ENCODE peak calls at places on chromosome 16, in six cellular contexts. F, B, K, G, R and W are unnamed samples.
A peak's percentile ranks its signal among the peaks of the same experiment; 100 is the strongest.

GRCh38 chr16:84184775-84185174 is 2.1 kb downstream of the TAF1C start:
- DNase-seq in B (no peak), R (no peak), G (no peak), K (no peak), F (no peak), W (no peak)

GRCh38 chr16:17296412-17296811 is 174.3 kb downstream of the XYLT1 start:
- DNase-seq in K (no peak), F (no peak), G (no peak), B (no peak), R (no peak), W (no peak)

GRCh38 chr16:20928774-20929411 is 28.3 kb downstream of the LYRM1 start:
- DNase-seq in F (no peak), G (no peak), B (no peak), K (no peak), R (peak; percentile 66), W (no peak)

GRCh38 chr16:7755347-7755746 is 422.7 kb downstream of the RBFOX1 start:
- DNase-seq in K (no peak), R (no peak), F (no peak), B (no peak), G (no peak), W (no peak)

GRCh38 chr16:72500545-72500944 is 328.6 kb upstream of the PMFBP1 start:
- DNase-seq in R (no peak), B (no peak), F (no peak), G (no peak), K (no peak), W (no peak)

GRCh38 chr16:7321661-7322060 is 11.0 kb upstream of the RBFOX1 start:
- DNase-seq in K (no peak), F (no peak), G (no peak), B (no peak), R (no peak), W (no peak)

GRCh38 chr16:29021471-29021870 is 36.6 kb downstream of the LAT start:
- DNase-seq in K (no peak), R (no peak), B (no peak), F (no peak), G (no peak), W (no peak)

GRCh38 chr16:75097941-75098897 is 18.4 kb downstream of the LDHD start:
- DNase-seq in G (no peak), B (no peak), K (peak; percentile 64), R (no peak), F (no peak), W (no peak)

GRCh38 chr16:74724820-74725549 is 24.3 kb upstream of the MLKL start:
- DNase-seq in R (peak; percentile 48), F (no peak), K (no peak), G (no peak), B (peak; percentile 82), W (no peak)

GRCh38 chr16:1348441-1348840 is 3.2 kb downstream of the TSR3 start:
- DNase-seq in R (no peak), F (no peak), B (no peak), K (no peak), G (no peak), W (no peak)

GRCh38 chr16:59552164-59552563 is 818.0 kb upstream of the GOT2 start:
- DNase-seq in R (no peak), F (no peak), K (no peak), G (no peak), B (no peak), W (no peak)

GRCh38 chr16:7513429-7513828 is 180.8 kb downstream of the RBFOX1 start:
- DNase-seq in B (no peak), F (no peak), G (no peak), K (no peak), R (no peak), W (no peak)

GRCh38 chr16:12462690-12463646 is 340.7 kb downstream of the CPPED1 start:
- DNase-seq in F (no peak), G (peak; percentile 26), R (no peak), B (peak; percentile 82), K (no peak), W (no peak)

GRCh38 chr16:51876934-51877333 is 670.0 kb downstream of the TOX3 start:
- DNase-seq in B (peak; percentile 83), R (peak; percentile 7), K (no peak), F (no peak), G (no peak), W (no peak)

GRCh38 chr16:61792194-61792904 is 243.9 kb downstream of the CDH8 start:
- DNase-seq in F (no peak), G (peak; percentile 10), B (no peak), R (peak; percentile 0), K (no peak), W (no peak)

GRCh38 chr16:56711862-56712261 is 18.1 kb upstream of the NUP93 start:
- DNase-seq in G (no peak), B (peak; percentile 3), R (no peak), F (no peak), K (no peak), W (no peak)

GRCh38 chr16:89002851-89003830 is 26.1 kb upstream of the CBFA2T3 start:
- DNase-seq in K (no peak), R (no peak), F (no peak), G (no peak), B (no peak), W (no peak)

GRCh38 chr16:19718624-19718965 is 524 bp downstream of the IQCK start:
- DNase-seq in R (no peak), F (peak; percentile 34), G (no peak), K (no peak), B (peak; percentile 9), W (no peak)

GRCh38 chr16:84898447-84898846 is 78.7 kb downstream of the CRISPLD2 start:
- DNase-seq in F (no peak), R (no peak), K (no peak), G (no peak), B (peak; percentile 46), W (no peak)

GRCh38 chr16:54955757-54956156 is 25.1 kb downstream of the IRX5 start:
- DNase-seq in R (no peak), F (no peak), G (no peak), B (no peak), K (no peak), W (no peak)

GRCh38 chr16:67182288-67182687 is 1.5 kb downstream of the MATCAP1 start:
- DNase-seq in F (no peak), B (peak; percentile 23), G (no peak), R (no peak), K (no peak), W (no peak)

GRCh38 chr16:56576585-56577299 is 11.9 kb downstream of the MT4 start:
- DNase-seq in F (peak; percentile 61), R (peak; percentile 68), B (peak; percentile 47), G (peak; percentile 24), K (peak; percentile 90), W (peak; percentile 6)

GRCh38 chr16:683396-684066 is 603 bp downstream of the JMJD8 start:
- DNase-seq in F (no peak), B (no peak), G (no peak), K (no peak), R (no peak), W (no peak)

GRCh38 chr16:21950782-21951521 is 2.2 kb upstream of the UQCRC2 start:
- DNase-seq in B (peak; percentile 37), G (no peak), F (no peak), R (peak; percentile 55), K (peak; percentile 16), W (no peak)

GRCh38 chr16:84610385-84610784 is 7.5 kb downstream of the COTL1 start:
- DNase-seq in R (no peak), K (no peak), F (no peak), B (no peak), G (no peak), W (no peak)

GRCh38 chr16:79334127-79334526 is 266.4 kb downstream of the MAF start:
- DNase-seq in B (no peak), F (no peak), K (peak; percentile 20), G (no peak), R (no peak), W (no peak)
- TF ChIP-seq CTCF in B (no peak), F (no peak), K (no peak), G (no peak), R (no peak), W (no peak)

GRCh38 chr16:25106567-25107465 is 4.7 kb upstream of the LCMT1 start:
- DNase-seq in K (peak; percentile 77), B (peak; percentile 77), R (peak; percentile 80), G (peak; percentile 52), F (peak; percentile 95), W (peak; percentile 82)
- H3K4me3 ChIP-seq in K (peak overlapping the region; percentile 67), B (peak overlapping the region; percentile 70), R (peak overlapping the region; percentile 81), G (peak overlapping the region; percentile 67), F (peak overlapping the region; percentile 93), W (peak overlapping the region; percentile 88)

GRCh38 chr16:3186946-3187690 is 886 bp upstream of the OR1F1 start:
- DNase-seq in R (no peak), G (no peak), F (no peak), K (no peak), B (no peak), W (no peak)

GRCh38 chr16:3179651-3180050 is 8.4 kb upstream of the OR1F1 start:
- DNase-seq in K (no peak), B (no peak), G (no peak), R (no peak), F (no peak), W (no peak)

GRCh38 chr16:3183445-3184139 is 4.4 kb upstream of the OR1F1 start:
- DNase-seq in B (no peak), G (no peak), F (no peak), R (no peak), K (no peak), W (no peak)

GRCh38 chr16:3180445-3180878 is 7.5 kb upstream of the OR1F1 start:
- DNase-seq in F (no peak), B (no peak), G (no peak), K (no peak), R (no peak), W (no peak)

DNA sequence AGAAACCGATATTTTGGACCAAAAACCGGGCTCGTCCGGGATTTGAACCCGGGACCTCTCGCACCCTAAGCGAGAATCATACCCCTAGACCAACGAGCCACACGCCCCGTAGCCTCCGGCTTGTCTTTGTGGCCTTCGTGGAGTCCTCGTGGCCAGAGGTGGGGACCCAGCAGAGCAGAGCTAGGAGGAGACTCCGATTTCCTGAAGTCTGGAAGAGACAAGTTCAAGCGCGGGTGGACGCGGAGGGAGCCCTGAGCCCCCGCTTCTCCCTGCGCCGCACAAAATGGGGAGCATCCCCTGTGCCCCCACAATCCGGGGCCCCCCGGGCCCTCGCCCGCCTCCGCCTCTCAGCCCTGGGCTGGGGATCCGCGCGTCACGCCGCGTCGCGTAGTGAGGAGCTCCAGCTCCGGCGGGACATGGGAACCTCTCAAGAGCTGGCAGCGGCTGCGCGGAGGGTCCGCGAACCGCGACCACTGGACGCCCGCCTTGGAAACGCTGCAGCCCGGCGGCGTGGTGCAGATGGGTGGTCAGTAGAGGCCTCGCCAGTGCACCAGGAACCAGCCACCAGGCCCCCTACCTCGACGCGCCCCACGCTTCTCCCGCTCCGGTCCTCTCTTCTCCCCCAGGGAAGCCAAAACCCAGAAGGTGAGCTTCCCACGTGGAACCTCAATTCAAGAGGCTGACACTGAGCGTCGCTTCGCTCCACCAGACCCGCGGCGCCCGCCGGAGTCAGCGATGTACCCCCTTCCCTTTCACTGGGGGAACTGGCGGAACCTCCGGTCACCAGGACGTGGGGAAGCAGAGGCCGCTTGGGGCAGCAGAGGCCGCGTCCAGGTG is 5.2 kb upstream of the OR1F1 start:
- DNase-seq in F (no peak), G (no peak), K (peak; percentile 38), B (peak; percentile 55), R (peak; percentile 46), W (no peak)
- TF ChIP-seq CTCF in F (no peak), G (peak; percentile 41), K (no peak), B (peak; percentile 41), R (peak; percentile 19), W (peak; percentile 22)

GRCh38 chr16:58499615-58500328 is at the start of gene NDRG4:
- DNase-seq in R (peak; percentile 74), B (peak; percentile 87), G (peak; percentile 73), K (peak; percentile 23), F (no peak), W (no peak)
- H3K4me3 ChIP-seq in R (peak within 1 kb of the TSS; percentile 58), B (peak within 1 kb of the TSS; percentile 42), G (peak within 1 kb of the TSS; percentile 50), K (peak within 1 kb of the TSS; percentile 62), F (peak within 1 kb of the TSS; percentile 16), W (peak within 1 kb of the TSS; percentile 41)